ENCODE peak calls at places on chromosomes 13 and 19, in five cellular contexts. P is A172; N is stimulated activated CD8-positive, alpha-beta memory T cell treated with anti-CD3 and anti-CD28 coated beads, Interleukin-7, amount 100 ng/mL, for 4 hours; E is aorta; Y is ovary. L is an unnamed sample.
A peak's percentile ranks its signal among the peaks of the same experiment; 100 is the strongest.

GRCh38 chr19:45468159-45468651 is 409 bp downstream of the FOSB start:
- DNase-seq in P (no peak), E (peak; percentile 65), N (no peak), Y (peak; percentile 66), L (peak; percentile 48)

GRCh38 chr13:35765941-35766340 is 289.5 kb upstream of the MAB21L1 start:
- DNase-seq in E (no peak), P (no peak), N (no peak), Y (no peak), L (no peak)

GRCh38 chr19:29752450-29753025 is 37.5 kb upstream of the C19orf12 start:
- DNase-seq in E (no peak), P (no peak), N (no peak), Y (no peak), L (no peak)

GRCh38 chr19:9785367-9786331 is 17.1 kb upstream of the ZNF846 start:
- DNase-seq in P (peak; percentile 35), Y (peak; percentile 97), E (peak; percentile 99), N (peak; percentile 97), L (peak; percentile 92)

GRCh38 chr13:39144941-39145533 is 106.8 kb downstream of the NHLRC3 start:
- DNase-seq in Y (peak; percentile 54), N (no peak), E (peak; percentile 51), P (peak; percentile 50), L (peak; percentile 2)

GRCh38 chr13:25971499-25972145 is 80.2 kb downstream of the SHISA2 start:
- DNase-seq in N (no peak), P (no peak), Y (no peak), E (no peak), L (peak; percentile 44)

GRCh38 chr13:77729502-77730221 is 32.2 kb downstream of the SLAIN1 start:
- DNase-seq in E (no peak), Y (no peak), N (no peak), P (no peak), L (no peak)

GRCh38 chr19:55305491-55305890 is 19.6 kb downstream of the TMEM150B start:
- DNase-seq in Y (peak; percentile 50), P (peak; percentile 46), N (peak; percentile 8), E (no peak), L (peak; percentile 54)

GRCh38 chr19:8252922-8253589 is 43.9 kb downstream of the CERS4 start:
- DNase-seq in E (peak; percentile 84), N (peak; percentile 76), P (peak; percentile 69), Y (peak; percentile 88), L (peak; percentile 83)

GRCh38 chr13:32587774-32588165 is 1.5 kb downstream of the PDS5B start:
- DNase-seq in Y (no peak), N (no peak), E (no peak), P (peak; percentile 5), L (no peak)

GRCh38 chr19:46787331-46788100 is 878 bp downstream of the SLC1A5 start:
- DNase-seq in Y (peak; percentile 75), P (peak; percentile 25), N (no peak), E (peak; percentile 72), L (peak; percentile 20)

GRCh38 chr19:34155686-34156085 is 16.6 kb upstream of the LSM14A start:
- DNase-seq in E (no peak), Y (no peak), P (peak; percentile 20), N (no peak), L (no peak)

GRCh38 chr19:15283141-15283885 is 49.0 kb downstream of the BRD4 start:
- DNase-seq in N (no peak), E (no peak), P (no peak), Y (no peak), L (no peak)

GRCh38 chr13:31048521-31048920 is 113.2 kb downstream of the HSPH1 start:
- DNase-seq in P (peak; percentile 58), N (no peak), E (no peak), Y (no peak), L (no peak)

GRCh38 chr13:73961181-73961580 is 173.0 kb downstream of the KLF12 start:
- DNase-seq in Y (no peak), N (no peak), E (no peak), P (no peak), L (no peak)

GRCh38 chr19:5864725-5865486 is 5.4 kb downstream of the FUT5 start:
- DNase-seq in N (no peak), Y (no peak), E (no peak), P (no peak), L (no peak)

GRCh38 chr19:10888421-10888866 is 17.1 kb downstream of the CARM1 start:
- DNase-seq in N (no peak), E (no peak), P (no peak), Y (no peak), L (no peak)

GRCh38 chr19:17951151-17952040 is 15.5 kb upstream of the KCNN1 start:
- DNase-seq in N (no peak), Y (peak; percentile 29), P (no peak), E (no peak), L (no peak)

GRCh38 chr19:32843716-32844245 is 25.8 kb downstream of the SLC7A9 start:
- DNase-seq in N (no peak), P (no peak), E (no peak), Y (no peak), L (no peak)